ENCODE peak calls at places on chromosomes 6 and 20, in nine cellular contexts. Q, O, E, Z, X, P, G, Y and S are unnamed samples.

GRCh38 chr20:62291251-62292066 is 11.3 kb upstream of the ADRM1 start:
- DNase-seq in Q (no peak), O (no peak), E (no peak), Z (no peak), X (no peak), P (no peak), G (no peak), Y (no peak), S (no peak)

GRCh38 chr20:62737971-62738881 is 29.6 kb downstream of the NTSR1 start:
- DNase-seq in Q (peak; percentile 52), O (no peak), E (no peak), Z (no peak), X (no peak), P (no peak), G (no peak), Y (no peak), S (no peak)

GRCh38 chr6:133937909-133938308 is 15.1 kb upstream of the TBPL1 start:
- DNase-seq in Q (no peak), O (no peak), E (no peak), Z (no peak), X (no peak), P (no peak), G (no peak), Y (no peak), S (no peak)

GRCh38 chr6:35258858-35259193 is 709 bp upstream of the ZNF76 start:
- DNase-seq in Q (no peak), O (no peak), E (no peak), Z (no peak), X (no peak), P (peak; percentile 74), G (peak; percentile 71), Y (no peak), S (peak; percentile 49)

GRCh38 chr20:38460040-38460623 is 12.5 kb upstream of the RALGAPB start:
- DNase-seq in Q (no peak), O (no peak), E (no peak), Z (no peak), X (no peak), P (no peak), G (peak; percentile 95), Y (no peak), S (peak; percentile 59)

GRCh38 chr20:64065973-64066341 is 3.0 kb downstream of the TCEA2 start:
- DNase-seq in Q (no peak), O (no peak), E (peak; percentile 75), Z (peak; percentile 86), X (no peak), P (peak; percentile 78), G (peak; percentile 97), Y (no peak), S (no peak)

GRCh38 chr6:39411465-39411864 is 89.0 kb upstream of the KCNK16 start:
- DNase-seq in Q (no peak), O (no peak), E (no peak), Z (no peak), X (no peak), P (peak; percentile 65), G (peak; percentile 68), Y (no peak), S (peak; percentile 97)

GRCh38 chr6:31717499-31718222 is 2.5 kb downstream of the LY6G6D start:
- DNase-seq in Q (peak; percentile 44), O (no peak), E (no peak), Z (no peak), X (no peak), P (no peak), G (no peak), Y (no peak), S (no peak)

GRCh38 chr6:11021003-11021402 is 23.1 kb downstream of the ELOVL2 start:
- DNase-seq in Q (no peak), O (no peak), E (no peak), Z (no peak), X (no peak), P (no peak), G (no peak), Y (no peak), S (peak; percentile 54)

GRCh38 chr20:11677445-11678235 is 240.1 kb upstream of the BTBD3 start:
- DNase-seq in Q (no peak), O (no peak), E (no peak), Z (no peak), X (no peak), P (no peak), G (no peak), Y (no peak), S (no peak)

GRCh38 chr6:88358846-88359245 is 192.7 kb upstream of the CNR1 start:
- DNase-seq in Q (no peak), O (no peak), E (no peak), Z (no peak), X (no peak), P (no peak), G (no peak), Y (no peak), S (no peak)

GRCh38 chr6:54719633-54720032 is 126.9 kb upstream of the FAM83B start:
- DNase-seq in Q (no peak), O (no peak), E (no peak), Z (no peak), X (no peak), P (no peak), G (no peak), Y (no peak), S (no peak)